ENCODE peak calls at places on chromosomes 7 and 10, in four cellular contexts. D is AG04450, G is PC-9, Q is adrenal gland. S is an unnamed sample.

GRCh38 chr10:98323221-98324164 is 55.5 kb upstream of the LOXL4 start:
- DNase-seq in G (peak), D (peak), Q (peak), S (peak)

GRCh38 chr7:139340808-139341057 is 404 bp upstream of the FMC1 start:
- DNase-seq in Q (no peak), D (no peak), G (no peak), S (peak)

GRCh38 chr7:98559958-98560357 is 57.1 kb upstream of the NPTX2 start:
- DNase-seq in Q (no peak), G (no peak), D (no peak), S (no peak)

GRCh38 chr7:132497098-132497497 is 79.2 kb downstream of the PLXNA4 start:
- DNase-seq in Q (no peak), G (no peak), D (no peak), S (no peak)

GRCh38 chr10:73079779-73080178 is 16.9 kb downstream of the P4HA1 start:
- DNase-seq in D (no peak), Q (no peak), G (no peak), S (no peak)

GRCh38 chr10:6400331-6400730 is 179.7 kb downstream of the PRKCQ start:
- DNase-seq in Q (peak), G (no peak), D (no peak), S (no peak)

GRCh38 chr7:117227091-117227490 is 95.8 kb downstream of the WNT2 start:
- DNase-seq in Q (no peak), G (no peak), D (no peak), S (no peak)

GRCh38 chr10:70498970-70499828 is 20.6 kb downstream of the PALD1 start:
- DNase-seq in Q (no peak), D (no peak), G (no peak), S (no peak)

GRCh38 chr7:51973942-51974341 is 657.3 kb upstream of the COBL start:
- DNase-seq in D (no peak), G (no peak), Q (no peak), S (no peak)

GRCh38 chr10:15027741-15028140 is 16.0 kb upstream of the OLAH start:
- DNase-seq in D (no peak), G (no peak), Q (no peak), S (no peak)

GRCh38 chr10:22927661-22928403 is at the start of gene ARMC3:
- DNase-seq in G (peak), D (no peak), Q (no peak), S (peak)

GRCh38 chr10:93495654-93496321 is 624 bp upstream of the CEP55 start:
- DNase-seq in G (no peak), Q (no peak), D (no peak), S (no peak)

GRCh38 chr7:114409750-114410149 is 4.9 kb upstream of the FOXP2 start:
- DNase-seq in Q (no peak), G (no peak), D (no peak), S (no peak)

GRCh38 chr7:19587291-19587690 is 121.5 kb downstream of the POLR1F start:
- DNase-seq in D (no peak), G (no peak), Q (no peak), S (no peak)

GRCh38 chr7:79282882-79283602 is 170.4 kb downstream of the MAGI2 start:
- DNase-seq in D (peak), G (peak), Q (no peak), S (no peak)

GRCh38 chr10:33722067-33722466 is 387.6 kb upstream of the NRP1 start:
- DNase-seq in G (peak), D (no peak), Q (no peak), S (no peak)

GRCh38 chr7:106522691-106523090 is 138.3 kb downstream of the CCDC71L start:
- DNase-seq in G (no peak), D (no peak), Q (no peak), S (no peak)

GRCh38 chr7:18890885-18891621 is 226.4 kb downstream of the TWIST1 start:
- DNase-seq in G (no peak), Q (no peak), D (no peak), S (no peak)

GRCh38 chr10:89540550-89540949 is 5.2 kb upstream of the SLC16A12 start:
- DNase-seq in Q (no peak), D (no peak), G (no peak), S (no peak)

GRCh38 chr10:1403508-1404230 is 333.7 kb downstream of the ADARB2 start:
- DNase-seq in G (no peak), D (no peak), Q (no peak), S (peak)

GRCh38 chr7:154928136-154929005 is 74.6 kb downstream of the PAXIP1 start:
- DNase-seq in D (peak), G (peak), Q (peak), S (peak)

GRCh38 chr10:90306187-90306586 is 551.7 kb downstream of the HTR7 start:
- DNase-seq in G (no peak), Q (no peak), D (peak), S (no peak)

GRCh38 chr10:126122856-126123255 is 226.5 kb downstream of the FANK1 start:
- DNase-seq in D (no peak), Q (no peak), G (no peak), S (no peak)

GRCh38 chr10:88157981-88158465 is 294.6 kb downstream of the PTEN start:
- DNase-seq in G (peak), Q (peak), D (peak), S (no peak)

GRCh38 chr10:93703066-93703465 is 674 bp upstream of the FRA10AC1 start:
- DNase-seq in Q (no peak), D (no peak), G (no peak), S (no peak)

GRCh38 chr10:113853577-113854018 is 284 bp downstream of the DCLRE1A start:
- DNase-seq in G (no peak), D (no peak), Q (no peak), S (no peak)

GRCh38 chr7:43876266-43876665 is 6.9 kb upstream of the MRPS24 start:
- DNase-seq in D (no peak), G (no peak), Q (no peak), S (no peak)

GRCh38 chr10:21517134-21517982 is 8.1 kb downstream of the SKIDA1 start:
- DNase-seq in D (no peak), G (peak), Q (peak), S (no peak)

GRCh38 chr10:22427890-22428571 is 82.7 kb downstream of the SPAG6 start:
- DNase-seq in D (peak), G (peak), Q (no peak), S (no peak)

GRCh38 chr7:124992881-124993562 is 63.4 kb upstream of the POT1 start:
- DNase-seq in Q (peak), D (peak), G (peak), S (no peak)

GRCh38 chr10:121974535-121975294 is at the start of gene NSMCE4A:
- DNase-seq in G (peak), Q (peak), D (peak), S (peak)

GRCh38 chr10:51301644-51302043 is 227.4 kb downstream of the PRKG1 start:
- DNase-seq in Q (no peak), G (no peak), D (peak), S (no peak)

GRCh38 chr10:78412605-78413004 is 378.9 kb downstream of the RPS24 start:
- DNase-seq in G (no peak), Q (no peak), D (no peak), S (no peak)

GRCh38 chr7:93054975-93055374 is 62.8 kb downstream of the SAMD9 start:
- DNase-seq in G (no peak), Q (no peak), D (no peak), S (no peak)

GRCh38 chr7:148299877-148300276 is 290.7 kb upstream of the C7orf33 start:
- DNase-seq in D (no peak), G (no peak), Q (no peak), S (no peak)

GRCh38 chr10:90644165-90644564 is 213.7 kb downstream of the HTR7 start:
- DNase-seq in Q (no peak), D (no peak), G (no peak), S (no peak)

DNA sequence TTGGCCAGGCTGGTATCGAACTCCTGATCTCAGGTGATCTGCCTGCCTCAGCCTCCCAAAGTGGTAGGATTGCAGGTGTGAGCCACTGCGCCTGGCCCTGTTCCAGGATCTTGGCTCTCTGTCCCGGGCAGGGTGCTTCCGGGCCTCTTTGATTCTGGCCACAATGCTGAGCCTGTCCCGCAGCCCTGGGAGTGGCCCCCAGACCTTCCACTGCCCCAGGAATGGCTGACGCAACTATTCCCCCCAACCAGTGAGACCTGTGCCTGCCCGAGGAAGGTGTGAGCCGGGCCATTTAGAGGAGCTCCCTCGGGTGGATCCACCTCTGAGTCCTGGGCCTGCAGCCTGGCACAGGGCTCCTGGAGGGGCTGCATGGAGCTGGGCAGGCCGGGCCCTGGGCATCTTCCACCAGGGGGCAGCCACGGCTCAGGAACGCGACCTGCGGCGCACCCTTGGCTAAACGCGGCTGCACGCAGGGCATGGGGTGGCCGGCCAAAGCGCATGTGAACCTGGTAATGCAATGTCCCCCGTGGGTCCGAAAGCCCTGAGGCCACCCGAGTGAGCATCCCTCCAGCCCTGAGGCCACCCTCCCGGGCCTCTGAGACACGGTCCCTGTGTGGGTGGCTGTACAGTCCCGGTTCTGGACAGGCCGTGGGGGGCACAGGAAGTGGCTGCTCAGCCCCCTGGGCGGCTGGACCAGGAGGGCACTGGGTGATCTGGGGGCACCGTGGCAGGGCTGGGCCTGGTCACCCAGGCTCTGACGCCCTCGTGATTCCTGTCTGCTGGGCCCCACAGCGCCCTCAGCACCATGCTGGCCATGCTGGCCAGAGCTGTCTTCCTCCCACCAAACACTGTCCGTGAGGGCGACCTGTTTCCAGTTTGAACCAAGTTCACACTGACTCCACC is 24.8 kb downstream of the GRIFIN start:
- DNase-seq in G (peak), D (no peak), Q (peak), S (peak)
- H3K27ac ChIP-seq in G (no peak), D (no peak), Q (no peak), S (peak)

GRCh38 chr10:29424017-29424416 is 135.1 kb downstream of the LYZL1 start:
- DNase-seq in G (no peak), Q (no peak), D (no peak), S (no peak)
- TF ChIP-seq CTCF in G (no peak), Q (no peak), D (no peak), S (no peak)

GRCh38 chr10:45592926-45593325 is 79.6 kb downstream of the ZFAND4 start:
- DNase-seq in Q (no peak), G (no peak), D (no peak), S (no peak)
- H3K4me3 ChIP-seq in Q (no peak), G (no peak), D (no peak), S (no peak)

DNA sequence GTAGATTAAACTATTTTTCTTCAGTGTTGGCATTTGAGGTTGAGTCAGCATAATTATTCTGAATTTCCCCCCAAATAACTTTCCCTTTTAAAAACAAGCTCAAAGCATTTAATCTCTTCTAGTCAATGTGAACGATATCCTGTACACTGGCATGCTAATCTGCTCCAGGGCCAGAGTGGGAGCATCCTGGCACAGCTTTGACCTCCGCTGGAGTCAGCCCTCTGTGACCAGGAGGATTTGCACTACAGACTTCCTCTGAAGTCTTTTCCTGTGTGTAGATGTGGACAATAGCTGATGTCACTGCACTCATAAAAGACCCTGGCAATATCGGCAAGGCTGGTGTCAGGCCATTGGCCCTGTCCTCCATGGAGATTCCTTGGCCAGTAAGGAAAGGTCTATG is 340.2 kb downstream of the CDC14C start:
- DNase-seq in Q (no peak), G (peak), D (no peak), S (no peak)
- H3K27ac ChIP-seq in Q (no peak), G (no peak), D (no peak), S (no peak)

GRCh38 chr7:97117372-97118188 is at the start of gene SDHAF3:
- DNase-seq in D (peak), G (peak), Q (peak), S (peak)
- TF ChIP-seq CTCF in D (peak), G (peak), Q (no peak), S (no peak)

S was measured in right atrium auricular region.